ENCODE peak calls at places on chromosomes 2 and 18, in eight cellular contexts. One of them, this sample, is unnamed.

GRCh38 chr2:38184964-38185603 is 109.1 kb upstream of the CYP1B1 start:
- DNase-seq in hippocampal formation: no peak
- DNase-seq in H9: no peak
- DNase-seq in activated CD4-positive, alpha-beta T cell treated with anti-CD3 and anti-CD28 coated beads, Interleukin-2, amount 10 ng/mL, durations not matched to agents 7 days and 5 days: no peak
- DNase-seq in brain microvascular endothelial cell: no peak
- DNase-seq in lung: no peak
- DNase-seq in EH: peak; percentile 23
- DNase-seq in activated CD8-positive, alpha-beta memory T cell treated with anti-CD3 and anti-CD28 coated beads, Interleukin-2, amount 50 U/mL, for 48 hours: no peak
- DNase-seq in this sample: no peak

GRCh38 chr18:9335255-9336045 is 877 bp downstream of the TWSG1 start:
- DNase-seq in hippocampal formation: no peak
- DNase-seq in H9: no peak
- DNase-seq in activated CD4-positive, alpha-beta T cell treated with anti-CD3 and anti-CD28 coated beads, Interleukin-2, amount 10 ng/mL, durations not matched to agents 7 days and 5 days: no peak
- DNase-seq in brain microvascular endothelial cell: no peak
- DNase-seq in lung: no peak
- DNase-seq in EH: peak; percentile 59
- DNase-seq in activated CD8-positive, alpha-beta memory T cell treated with anti-CD3 and anti-CD28 coated beads, Interleukin-2, amount 50 U/mL, for 48 hours: no peak
- DNase-seq in this sample: no peak

GRCh38 chr2:3316456-3317276 is 61.0 kb downstream of the EIPR1 start:
- DNase-seq in hippocampal formation: no peak
- DNase-seq in H9: no peak
- DNase-seq in activated CD4-positive, alpha-beta T cell treated with anti-CD3 and anti-CD28 coated beads, Interleukin-2, amount 10 ng/mL, durations not matched to agents 7 days and 5 days: no peak
- DNase-seq in brain microvascular endothelial cell: no peak
- DNase-seq in lung: no peak
- DNase-seq in EH: no peak
- DNase-seq in activated CD8-positive, alpha-beta memory T cell treated with anti-CD3 and anti-CD28 coated beads, Interleukin-2, amount 50 U/mL, for 48 hours: no peak
- DNase-seq in this sample: no peak

GRCh38 chr2:55887906-55888625 is 35.5 kb downstream of the EFEMP1 start:
- DNase-seq in hippocampal formation: no peak
- DNase-seq in H9: no peak
- DNase-seq in activated CD4-positive, alpha-beta T cell treated with anti-CD3 and anti-CD28 coated beads, Interleukin-2, amount 10 ng/mL, durations not matched to agents 7 days and 5 days: no peak
- DNase-seq in brain microvascular endothelial cell: peak; percentile 60
- DNase-seq in lung: no peak
- DNase-seq in EH: peak; percentile 83
- DNase-seq in activated CD8-positive, alpha-beta memory T cell treated with anti-CD3 and anti-CD28 coated beads, Interleukin-2, amount 50 U/mL, for 48 hours: no peak
- DNase-seq in this sample: no peak

GRCh38 chr2:172513935-172514586 is 41.8 kb upstream of the PDK1 start:
- DNase-seq in hippocampal formation: peak; percentile 48
- DNase-seq in H9: peak; percentile 46
- DNase-seq in activated CD4-positive, alpha-beta T cell treated with anti-CD3 and anti-CD28 coated beads, Interleukin-2, amount 10 ng/mL, durations not matched to agents 7 days and 5 days: no peak
- DNase-seq in brain microvascular endothelial cell: no peak
- DNase-seq in lung: no peak
- DNase-seq in EH: no peak
- DNase-seq in activated CD8-positive, alpha-beta memory T cell treated with anti-CD3 and anti-CD28 coated beads, Interleukin-2, amount 50 U/mL, for 48 hours: no peak
- DNase-seq in this sample: no peak

GRCh38 chr2:52877703-52878102 is 889.9 kb upstream of the CHAC2 start:
- DNase-seq in hippocampal formation: no peak
- DNase-seq in H9: no peak
- DNase-seq in activated CD4-positive, alpha-beta T cell treated with anti-CD3 and anti-CD28 coated beads, Interleukin-2, amount 10 ng/mL, durations not matched to agents 7 days and 5 days: no peak
- DNase-seq in brain microvascular endothelial cell: no peak
- DNase-seq in lung: no peak
- DNase-seq in EH: no peak
- DNase-seq in activated CD8-positive, alpha-beta memory T cell treated with anti-CD3 and anti-CD28 coated beads, Interleukin-2, amount 50 U/mL, for 48 hours: no peak
- DNase-seq in this sample: no peak

GRCh38 chr2:223619486-223620129 is 17.4 kb upstream of the SCG2 start:
- DNase-seq in hippocampal formation: no peak
- DNase-seq in H9: no peak
- DNase-seq in activated CD4-positive, alpha-beta T cell treated with anti-CD3 and anti-CD28 coated beads, Interleukin-2, amount 10 ng/mL, durations not matched to agents 7 days and 5 days: no peak
- DNase-seq in brain microvascular endothelial cell: no peak
- DNase-seq in lung: no peak
- DNase-seq in EH: no peak
- DNase-seq in activated CD8-positive, alpha-beta memory T cell treated with anti-CD3 and anti-CD28 coated beads, Interleukin-2, amount 50 U/mL, for 48 hours: no peak
- DNase-seq in this sample: no peak

GRCh38 chr18:43869451-43870008 is 592.2 kb upstream of the SYT4 start:
- DNase-seq in hippocampal formation: no peak
- DNase-seq in H9: no peak
- DNase-seq in activated CD4-positive, alpha-beta T cell treated with anti-CD3 and anti-CD28 coated beads, Interleukin-2, amount 10 ng/mL, durations not matched to agents 7 days and 5 days: no peak
- DNase-seq in brain microvascular endothelial cell: peak; percentile 71
- DNase-seq in lung: no peak
- DNase-seq in EH: peak; percentile 46
- DNase-seq in activated CD8-positive, alpha-beta memory T cell treated with anti-CD3 and anti-CD28 coated beads, Interleukin-2, amount 50 U/mL, for 48 hours: no peak
- DNase-seq in this sample: peak; percentile 38

GRCh38 chr18:63213936-63214671 is 105.5 kb downstream of the BCL2 start:
- DNase-seq in hippocampal formation: no peak
- DNase-seq in H9: no peak
- DNase-seq in activated CD4-positive, alpha-beta T cell treated with anti-CD3 and anti-CD28 coated beads, Interleukin-2, amount 10 ng/mL, durations not matched to agents 7 days and 5 days: no peak
- DNase-seq in brain microvascular endothelial cell: no peak
- DNase-seq in lung: no peak
- DNase-seq in EH: no peak
- DNase-seq in activated CD8-positive, alpha-beta memory T cell treated with anti-CD3 and anti-CD28 coated beads, Interleukin-2, amount 50 U/mL, for 48 hours: peak; percentile 72
- DNase-seq in this sample: no peak

GRCh38 chr2:20621366-20622295 is 29.3 kb downstream of the HS1BP3 start:
- DNase-seq in hippocampal formation: no peak
- DNase-seq in H9: no peak
- DNase-seq in activated CD4-positive, alpha-beta T cell treated with anti-CD3 and anti-CD28 coated beads, Interleukin-2, amount 10 ng/mL, durations not matched to agents 7 days and 5 days: no peak
- DNase-seq in brain microvascular endothelial cell: no peak
- DNase-seq in lung: no peak
- DNase-seq in EH: no peak
- DNase-seq in activated CD8-positive, alpha-beta memory T cell treated with anti-CD3 and anti-CD28 coated beads, Interleukin-2, amount 50 U/mL, for 48 hours: no peak
- DNase-seq in this sample: no peak

GRCh38 chr2:134669731-134670669 is 48.8 kb downstream of the TMEM163 start:
- DNase-seq in hippocampal formation: no peak
- DNase-seq in H9: no peak
- DNase-seq in activated CD4-positive, alpha-beta T cell treated with anti-CD3 and anti-CD28 coated beads, Interleukin-2, amount 10 ng/mL, durations not matched to agents 7 days and 5 days: peak; percentile 78
- DNase-seq in brain microvascular endothelial cell: no peak
- DNase-seq in lung: peak; percentile 77
- DNase-seq in EH: no peak
- DNase-seq in activated CD8-positive, alpha-beta memory T cell treated with anti-CD3 and anti-CD28 coated beads, Interleukin-2, amount 50 U/mL, for 48 hours: no peak
- DNase-seq in this sample: no peak

GRCh38 chr2:238341536-238341935 is 21.2 kb downstream of the TRAF3IP1 start:
- DNase-seq in hippocampal formation: no peak
- DNase-seq in H9: no peak
- DNase-seq in activated CD4-positive, alpha-beta T cell treated with anti-CD3 and anti-CD28 coated beads, Interleukin-2, amount 10 ng/mL, durations not matched to agents 7 days and 5 days: no peak
- DNase-seq in brain microvascular endothelial cell: no peak
- DNase-seq in lung: no peak
- DNase-seq in EH: no peak
- DNase-seq in activated CD8-positive, alpha-beta memory T cell treated with anti-CD3 and anti-CD28 coated beads, Interleukin-2, amount 50 U/mL, for 48 hours: no peak
- DNase-seq in this sample: no peak

GRCh38 chr2:65371094-65371474 is 61.3 kb downstream of the SPRED2 start:
- DNase-seq in hippocampal formation: no peak
- DNase-seq in H9: no peak
- DNase-seq in activated CD4-positive, alpha-beta T cell treated with anti-CD3 and anti-CD28 coated beads, Interleukin-2, amount 10 ng/mL, durations not matched to agents 7 days and 5 days: no peak
- DNase-seq in brain microvascular endothelial cell: no peak
- DNase-seq in lung: no peak
- DNase-seq in EH: no peak
- DNase-seq in activated CD8-positive, alpha-beta memory T cell treated with anti-CD3 and anti-CD28 coated beads, Interleukin-2, amount 50 U/mL, for 48 hours: no peak
- DNase-seq in this sample: no peak

GRCh38 chr18:79485788-79486355 is 90.1 kb downstream of the NFATC1 start:
- DNase-seq in hippocampal formation: no peak
- DNase-seq in H9: no peak
- DNase-seq in activated CD4-positive, alpha-beta T cell treated with anti-CD3 and anti-CD28 coated beads, Interleukin-2, amount 10 ng/mL, durations not matched to agents 7 days and 5 days: no peak
- DNase-seq in brain microvascular endothelial cell: peak; percentile 86
- DNase-seq in lung: no peak
- DNase-seq in EH: peak; percentile 98
- DNase-seq in activated CD8-positive, alpha-beta memory T cell treated with anti-CD3 and anti-CD28 coated beads, Interleukin-2, amount 50 U/mL, for 48 hours: no peak
- DNase-seq in this sample: peak; percentile 81

GRCh38 chr2:100236166-100236565 is 86.1 kb downstream of the LONRF2 start:
- DNase-seq in hippocampal formation: no peak
- DNase-seq in H9: no peak
- DNase-seq in activated CD4-positive, alpha-beta T cell treated with anti-CD3 and anti-CD28 coated beads, Interleukin-2, amount 10 ng/mL, durations not matched to agents 7 days and 5 days: no peak
- DNase-seq in brain microvascular endothelial cell: no peak
- DNase-seq in lung: no peak
- DNase-seq in EH: no peak
- DNase-seq in activated CD8-positive, alpha-beta memory T cell treated with anti-CD3 and anti-CD28 coated beads, Interleukin-2, amount 50 U/mL, for 48 hours: no peak
- DNase-seq in this sample: no peak

GRCh38 chr18:24633121-24633520 is 172.7 kb downstream of the HRH4 start:
- DNase-seq in hippocampal formation: no peak
- DNase-seq in H9: no peak
- DNase-seq in activated CD4-positive, alpha-beta T cell treated with anti-CD3 and anti-CD28 coated beads, Interleukin-2, amount 10 ng/mL, durations not matched to agents 7 days and 5 days: no peak
- DNase-seq in brain microvascular endothelial cell: no peak
- DNase-seq in lung: no peak
- DNase-seq in EH: no peak
- DNase-seq in activated CD8-positive, alpha-beta memory T cell treated with anti-CD3 and anti-CD28 coated beads, Interleukin-2, amount 50 U/mL, for 48 hours: no peak
- DNase-seq in this sample: no peak

GRCh38 chr2:62770629-62771028 is 65.1 kb downstream of the EHBP1 start:
- DNase-seq in hippocampal formation: no peak
- DNase-seq in H9: no peak
- DNase-seq in activated CD4-positive, alpha-beta T cell treated with anti-CD3 and anti-CD28 coated beads, Interleukin-2, amount 10 ng/mL, durations not matched to agents 7 days and 5 days: no peak
- DNase-seq in brain microvascular endothelial cell: no peak
- DNase-seq in lung: no peak
- DNase-seq in EH: no peak
- DNase-seq in activated CD8-positive, alpha-beta memory T cell treated with anti-CD3 and anti-CD28 coated beads, Interleukin-2, amount 50 U/mL, for 48 hours: no peak
- DNase-seq in this sample: no peak

GRCh38 chr18:8821531-8821930 is 116.2 kb downstream of the MTCL1 start:
- DNase-seq in hippocampal formation: no peak
- DNase-seq in H9: no peak
- DNase-seq in activated CD4-positive, alpha-beta T cell treated with anti-CD3 and anti-CD28 coated beads, Interleukin-2, amount 10 ng/mL, durations not matched to agents 7 days and 5 days: no peak
- DNase-seq in brain microvascular endothelial cell: no peak
- DNase-seq in lung: no peak
- DNase-seq in EH: no peak
- DNase-seq in activated CD8-positive, alpha-beta memory T cell treated with anti-CD3 and anti-CD28 coated beads, Interleukin-2, amount 50 U/mL, for 48 hours: no peak
- DNase-seq in this sample: no peak

GRCh38 chr2:20609349-20609994 is 41.4 kb downstream of the HS1BP3 start:
- DNase-seq in hippocampal formation: no peak
- DNase-seq in H9: no peak
- DNase-seq in activated CD4-positive, alpha-beta T cell treated with anti-CD3 and anti-CD28 coated beads, Interleukin-2, amount 10 ng/mL, durations not matched to agents 7 days and 5 days: no peak
- DNase-seq in brain microvascular endothelial cell: peak; percentile 52
- DNase-seq in lung: no peak
- DNase-seq in EH: peak; percentile 49
- DNase-seq in activated CD8-positive, alpha-beta memory T cell treated with anti-CD3 and anti-CD28 coated beads, Interleukin-2, amount 50 U/mL, for 48 hours: no peak
- DNase-seq in this sample: no peak

GRCh38 chr18:13453714-13454113 is 235.2 kb downstream of the LDLRAD4 start:
- DNase-seq in hippocampal formation: no peak
- DNase-seq in H9: peak; percentile 19
- DNase-seq in activated CD4-positive, alpha-beta T cell treated with anti-CD3 and anti-CD28 coated beads, Interleukin-2, amount 10 ng/mL, durations not matched to agents 7 days and 5 days: no peak
- DNase-seq in brain microvascular endothelial cell: no peak
- DNase-seq in lung: no peak
- DNase-seq in EH: peak; percentile 46
- DNase-seq in activated CD8-positive, alpha-beta memory T cell treated with anti-CD3 and anti-CD28 coated beads, Interleukin-2, amount 50 U/mL, for 48 hours: peak; percentile 28
- DNase-seq in this sample: no peak

GRCh38 chr18:10027461-10027860 is 113.6 kb downstream of the VAPA start:
- DNase-seq in hippocampal formation: no peak
- DNase-seq in H9: no peak
- DNase-seq in activated CD4-positive, alpha-beta T cell treated with anti-CD3 and anti-CD28 coated beads, Interleukin-2, amount 10 ng/mL, durations not matched to agents 7 days and 5 days: no peak
- DNase-seq in brain microvascular endothelial cell: no peak
- DNase-seq in lung: no peak
- DNase-seq in EH: no peak
- DNase-seq in activated CD8-positive, alpha-beta memory T cell treated with anti-CD3 and anti-CD28 coated beads, Interleukin-2, amount 50 U/mL, for 48 hours: no peak
- DNase-seq in this sample: no peak

GRCh38 chr2:98972582-98973167 is 36.6 kb upstream of the CRACDL start:
- DNase-seq in hippocampal formation: no peak
- DNase-seq in H9: no peak
- DNase-seq in activated CD4-positive, alpha-beta T cell treated with anti-CD3 and anti-CD28 coated beads, Interleukin-2, amount 10 ng/mL, durations not matched to agents 7 days and 5 days: no peak
- DNase-seq in brain microvascular endothelial cell: no peak
- DNase-seq in lung: no peak
- DNase-seq in EH: no peak
- DNase-seq in activated CD8-positive, alpha-beta memory T cell treated with anti-CD3 and anti-CD28 coated beads, Interleukin-2, amount 50 U/mL, for 48 hours: no peak
- DNase-seq in this sample: no peak

GRCh38 chr2:26957524-26957923 is 12.9 kb upstream of the MAPRE3 start:
- DNase-seq in hippocampal formation: no peak
- DNase-seq in H9: no peak
- DNase-seq in activated CD4-positive, alpha-beta T cell treated with anti-CD3 and anti-CD28 coated beads, Interleukin-2, amount 10 ng/mL, durations not matched to agents 7 days and 5 days: no peak
- DNase-seq in brain microvascular endothelial cell: no peak
- DNase-seq in lung: no peak
- DNase-seq in EH: peak; percentile 21
- DNase-seq in activated CD8-positive, alpha-beta memory T cell treated with anti-CD3 and anti-CD28 coated beads, Interleukin-2, amount 50 U/mL, for 48 hours: no peak
- DNase-seq in this sample: no peak

GRCh38 chr2:64858541-64859031 is 130.6 kb upstream of the SLC1A4 start:
- DNase-seq in hippocampal formation: peak; percentile 28
- DNase-seq in H9: no peak
- DNase-seq in activated CD4-positive, alpha-beta T cell treated with anti-CD3 and anti-CD28 coated beads, Interleukin-2, amount 10 ng/mL, durations not matched to agents 7 days and 5 days: no peak
- DNase-seq in brain microvascular endothelial cell: no peak
- DNase-seq in lung: no peak
- DNase-seq in EH: no peak
- DNase-seq in activated CD8-positive, alpha-beta memory T cell treated with anti-CD3 and anti-CD28 coated beads, Interleukin-2, amount 50 U/mL, for 48 hours: no peak
- DNase-seq in this sample: no peak